ENCODE peak calls at places on chromosome 19, in six cellular contexts. Z is CD8-positive, alpha-beta T cell; D is body of pancreas; A is IMR-90; Q is esophagus squamous epithelium; S is stomach. E is an unnamed sample. For H3K4me1, the result is how much of the 10 kb centered on the place peaks cover.

GRCh38 chr19:27975419-27976005 is 1237.4 kb downstream of the UQCRFS1 start:
- DNase-seq in S (no peak), A (no peak), D (no peak), Q (no peak), Z (no peak), E (no peak)

GRCh38 chr19:1183543-1184172 is 9.6 kb upstream of the SBNO2 start:
- DNase-seq in Z (no peak), Q (no peak), S (peak), A (peak), D (peak), E (peak)

GRCh38 chr19:45251452-45252354 is 632 bp downstream of the MARK4 start:
- DNase-seq in S (no peak), A (no peak), D (peak), Q (no peak), Z (no peak), E (peak)

GRCh38 chr19:51525731-51526130 is 5.7 kb downstream of the SIGLEC6 start:
- DNase-seq in S (no peak), A (no peak), Z (no peak), Q (no peak), D (no peak), E (no peak)

GRCh38 chr19:12689581-12690216 is 1.9 kb downstream of the GNG14 start:
- DNase-seq in Q (no peak), Z (no peak), A (no peak), S (no peak), D (no peak), E (no peak)

GRCh38 chr19:43470288-43470687 is 4.9 kb upstream of the LYPD3 start:
- DNase-seq in Q (no peak), D (no peak), Z (peak), S (no peak), A (peak), E (no peak)

GRCh38 chr19:40414536-40415535 is 1.7 kb upstream of the PRX start:
- DNase-seq in Q (no peak), A (no peak), Z (no peak), D (no peak), S (no peak), E (no peak)

GRCh38 chr19:17095141-17095919 is 19.8 kb downstream of the MYO9B start:
- DNase-seq in Q (no peak), Z (no peak), S (no peak), D (peak), A (peak), E (no peak)

GRCh38 chr19:3061214-3062161 is 807 bp downstream of the TLE5 start:
- DNase-seq in D (peak), Z (peak), A (peak), S (peak), Q (no peak), E (no peak)

GRCh38 chr19:32652893-32653625 is 21.9 kb downstream of the ANKRD27 start:
- DNase-seq in Z (no peak), S (peak), A (peak), D (peak), Q (no peak), E (no peak)

GRCh38 chr19:40281381-40282208 is 3.5 kb downstream of the AKT2 start:
- DNase-seq in Z (no peak), Q (no peak), D (no peak), A (no peak), S (no peak), E (no peak)

GRCh38 chr19:35793381-35794165 is 18.2 kb downstream of the ARHGAP33 start:
- DNase-seq in S (peak), A (no peak), D (no peak), Z (no peak), Q (no peak), E (no peak)

GRCh38 chr19:46295401-46296308 is 1.2 kb upstream of the HIF3A start:
- DNase-seq in A (no peak), S (no peak), Q (no peak), Z (no peak), D (no peak), E (no peak)

GRCh38 chr19:32890841-32891240 is 21.3 kb upstream of the SLC7A9 start:
- DNase-seq in S (no peak), D (no peak), Z (no peak), Q (no peak), A (no peak), E (no peak)

GRCh38 chr19:52896431-52897148 is 845 bp downstream of the ZNF320 start:
- DNase-seq in Q (no peak), A (peak), S (peak), Z (no peak), D (peak), E (peak)

GRCh38 chr19:2982983-2983350 is 5.6 kb downstream of the TLE6 start:
- DNase-seq in A (peak), Q (no peak), Z (no peak), D (peak), S (peak), E (no peak)

GRCh38 chr19:10227215-10227971 is 3.7 kb downstream of the S1PR2 start:
- DNase-seq in S (no peak), D (peak), Q (no peak), A (no peak), Z (no peak), E (no peak)

GRCh38 chr19:14401468-14401867 is 17.7 kb downstream of the DDX39A start:
- DNase-seq in Q (no peak), D (no peak), S (no peak), A (no peak), Z (no peak), E (no peak)

GRCh38 chr19:11405846-11406643 is 13.1 kb downstream of the RGL3 start:
- DNase-seq in D (no peak), A (no peak), S (no peak), Z (no peak), Q (no peak), E (no peak)

GRCh38 chr19:37691881-37692504 is 27.6 kb downstream of the ZNF607 start:
- DNase-seq in S (peak), D (peak), A (peak), Q (peak), Z (peak), E (peak)

GRCh38 chr19:9971341-9971897 is 35.1 kb upstream of the OLFM2 start:
- DNase-seq in Q (no peak), D (no peak), A (no peak), Z (no peak), S (no peak), E (no peak)

GRCh38 chr19:12995596-12996541 is 594 bp downstream of the NFIX start:
- DNase-seq in Q (no peak), A (peak), Z (no peak), D (peak), S (no peak), E (peak)

GRCh38 chr19:50158577-50158976 is 4.5 kb downstream of the IZUMO2 start:
- DNase-seq in D (no peak), Z (no peak), A (no peak), Q (no peak), S (no peak), E (no peak)

GRCh38 chr19:45352914-45353796 is 12.6 kb downstream of the KLC3 start:
- DNase-seq in S (no peak), D (no peak), Q (no peak), Z (no peak), A (no peak), E (no peak)

GRCh38 chr19:42279148-42279901 is 10.3 kb downstream of the CIC start:
- DNase-seq in Z (no peak), Q (no peak), A (no peak), D (no peak), S (no peak), E (no peak)
- H3K4me1 ChIP-seq in Z (half or more), Q (half or more), A (under half), D (half or more), S (half or more), E (under half)

GRCh38 chr19:6092329-6093286 is 17.7 kb downstream of the RFX2 start:
- DNase-seq in S (peak), D (peak), Z (no peak), Q (no peak), A (peak), E (peak)
- H3K4me1 ChIP-seq in S (under half), D (under half), Z (under half), Q (under half), A (under half), E (under half)

DNA sequence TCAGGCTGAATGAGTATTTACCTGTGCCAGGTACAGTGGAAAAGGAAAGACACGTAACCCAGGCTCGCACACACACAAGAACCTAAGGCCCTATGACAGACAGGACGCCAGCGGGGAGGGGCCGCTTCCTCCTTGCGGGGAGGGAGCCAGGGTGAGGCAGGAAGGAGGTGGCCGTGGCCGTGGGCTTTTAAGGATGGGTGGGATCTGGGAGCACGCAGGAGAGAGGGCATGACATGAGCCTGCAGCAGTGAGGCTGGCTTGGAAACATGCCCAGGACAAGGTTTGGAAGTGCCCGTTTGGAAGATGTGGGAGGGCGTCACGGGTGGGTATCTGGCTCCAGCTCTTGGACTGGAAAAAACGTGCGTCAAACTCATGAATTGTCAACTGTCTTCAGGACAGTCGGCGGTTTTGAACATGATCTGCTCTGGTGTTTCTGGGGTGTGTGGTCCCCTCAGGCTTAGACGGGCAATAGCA is 20.1 kb downstream of the SH3GL1 start:
- DNase-seq in Z (peak), Q (no peak), S (no peak), A (no peak), D (no peak), E (no peak)
- H3K4me1 ChIP-seq in Z (half or more), Q (under half), S (half or more), A (under half), D (half or more), E (under half)

DNA sequence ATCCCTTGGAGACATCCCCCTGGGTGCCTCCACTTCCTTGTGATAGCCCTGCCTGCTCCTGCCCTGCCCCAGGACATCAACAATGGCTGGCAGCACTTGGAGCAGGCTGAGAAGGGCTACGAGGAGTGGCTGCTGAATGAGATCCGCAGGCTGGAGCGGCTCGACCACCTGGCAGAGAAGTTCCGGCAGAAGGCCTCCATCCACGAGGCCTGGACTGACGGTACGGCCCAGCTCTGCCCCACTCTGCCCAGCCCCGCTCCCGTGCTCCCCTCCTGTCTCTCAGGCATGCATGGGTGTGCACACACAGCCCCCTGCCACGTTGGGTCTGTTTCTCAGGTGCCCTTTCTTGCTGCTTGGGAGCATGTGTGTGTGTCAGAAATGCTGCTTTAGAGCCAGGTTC is 26.4 kb downstream of the CAPN12 start:
- DNase-seq in A (no peak), D (no peak), Z (no peak), Q (no peak), S (no peak), E (no peak)
- H3K4me1 ChIP-seq in A (under half), D (half or more), Z (under half), Q (under half), S (under half), E (under half)

E was measured in Caco-2.